ENCODE peak calls at places on chromosome 20, in six cellular contexts. O, R, N, S, G and D are unnamed samples.

GRCh38 chr20:22679197-22679596 is 94.8 kb upstream of the FOXA2 start:
- DNase-seq in O (no peak), R (no peak), N (no peak), S (no peak), G (no peak), D (no peak)

GRCh38 chr20:5168582-5169396 is 42.0 kb downstream of the CDS2 start:
- DNase-seq in O (peak; percentile 86), R (no peak), N (peak; percentile 56), S (no peak), G (no peak), D (no peak)

GRCh38 chr20:62961310-62961783 is 8.8 kb downstream of the SLC17A9 start:
- DNase-seq in O (peak; percentile 86), R (no peak), N (no peak), S (no peak), G (no peak), D (no peak)

GRCh38 chr20:47546184-47547033 is 44.7 kb downstream of the NCOA3 start:
- DNase-seq in O (no peak), R (no peak), N (peak; percentile 53), S (no peak), G (no peak), D (no peak)

GRCh38 chr20:4720121-4720976 is 1.4 kb upstream of the PRND start:
- DNase-seq in O (peak; percentile 90), R (peak; percentile 83), N (peak; percentile 84), S (peak; percentile 82), G (peak; percentile 69), D (no peak)

GRCh38 chr20:5000263-5001173 is 792 bp downstream of the SLC23A2 start:
- DNase-seq in O (peak; percentile 76), R (peak; percentile 39), N (no peak), S (peak; percentile 65), G (no peak), D (no peak)

GRCh38 chr20:4953881-4954280 is 47.4 kb downstream of the SLC23A2 start:
- DNase-seq in O (no peak), R (no peak), N (no peak), S (no peak), G (no peak), D (no peak)

GRCh38 chr20:51284161-51284560 is 258.4 kb downstream of the NFATC2 start:
- DNase-seq in O (no peak), R (no peak), N (no peak), S (no peak), G (no peak), D (no peak)

GRCh38 chr20:62674370-62674769 is 32.1 kb downstream of the SLCO4A1 start:
- DNase-seq in O (no peak), R (no peak), N (no peak), S (no peak), G (no peak), D (no peak)

GRCh38 chr20:23225407-23226060 is 125.1 kb upstream of the NXT1 start:
- DNase-seq in O (no peak), R (peak; percentile 54), N (peak; percentile 97), S (peak; percentile 67), G (no peak), D (no peak)

GRCh38 chr20:58228484-58229197 is at the start of gene ANKRD60:
- DNase-seq in O (peak; percentile 92), R (no peak), N (peak; percentile 71), S (no peak), G (no peak), D (no peak)

GRCh38 chr20:53672484-53673129 is 79.0 kb upstream of the ZNF217 start:
- DNase-seq in O (no peak), R (no peak), N (no peak), S (no peak), G (no peak), D (no peak)

GRCh38 chr20:1816384-1817381 is 78.5 kb upstream of the SIRPA start:
- DNase-seq in O (peak; percentile 36), R (no peak), N (peak; percentile 56), S (no peak), G (peak; percentile 1), D (no peak)

GRCh38 chr20:25058797-25059486 is 1.0 kb upstream of the ACSS1 start:
- DNase-seq in O (peak; percentile 57), R (peak; percentile 39), N (peak; percentile 30), S (no peak), G (no peak), D (no peak)

GRCh38 chr20:50569864-50570836 is 60.0 kb downstream of the PTPN1 start:
- DNase-seq in O (peak; percentile 78), R (no peak), N (peak; percentile 51), S (no peak), G (no peak), D (no peak)

GRCh38 chr20:61874421-61875068 is 191.1 kb downstream of the TAF4 start:
- DNase-seq in O (peak; percentile 91), R (no peak), N (no peak), S (no peak), G (no peak), D (no peak)

GRCh38 chr20:47964174-47964573 is 178.9 kb upstream of the SULF2 start:
- DNase-seq in O (no peak), R (no peak), N (no peak), S (no peak), G (no peak), D (no peak)

GRCh38 chr20:53866787-53867740 is 203.3 kb downstream of the BCAS1 start:
- DNase-seq in O (no peak), R (no peak), N (peak; percentile 15), S (no peak), G (no peak), D (no peak)

GRCh38 chr20:14199111-14199510 is 138.3 kb downstream of the FLRT3 start:
- DNase-seq in O (no peak), R (no peak), N (no peak), S (no peak), G (no peak), D (no peak)

GRCh38 chr20:9985773-9986172 is 49.0 kb upstream of the ANKEF1 start:
- DNase-seq in O (no peak), R (no peak), N (peak; percentile 25), S (no peak), G (no peak), D (no peak)

GRCh38 chr20:24648481-24648880 is 179.1 kb downstream of the SYNDIG1 start:
- DNase-seq in O (no peak), R (no peak), N (peak; percentile 54), S (no peak), G (no peak), D (no peak)

GRCh38 chr20:63686492-63687321 is 9.7 kb upstream of the TNFRSF6B start:
- DNase-seq in O (no peak), R (peak; percentile 78), N (peak; percentile 89), S (peak; percentile 78), G (no peak), D (peak; percentile 54)

GRCh38 chr20:48606841-48607543 is 220.8 kb downstream of the PREX1 start:
- DNase-seq in O (no peak), R (no peak), N (no peak), S (peak; percentile 21), G (no peak), D (no peak)

GRCh38 chr20:25540273-25540672 is 45.1 kb downstream of the NINL start:
- DNase-seq in O (peak; percentile 75), R (no peak), N (no peak), S (no peak), G (no peak), D (no peak)

GRCh38 chr20:6142348-6142993 is 19.6 kb upstream of the FERMT1 start:
- DNase-seq in O (peak; percentile 76), R (peak; percentile 52), N (peak; percentile 71), S (no peak), G (peak; percentile 30), D (peak; percentile 24)

GRCh38 chr20:57326667-57327455 is 2.7 kb upstream of the SPO11 start:
- DNase-seq in O (peak; percentile 87), R (peak; percentile 49), N (no peak), S (no peak), G (no peak), D (no peak)

GRCh38 chr20:47396762-47397476 is 40.4 kb upstream of the ZMYND8 start:
- DNase-seq in O (no peak), R (no peak), N (peak; percentile 20), S (no peak), G (no peak), D (no peak)

GRCh38 chr20:33686008-33686983 is at the start of gene E2F1:
- DNase-seq in O (peak; percentile 99), R (peak; percentile 97), N (peak; percentile 95), S (peak; percentile 97), G (peak; percentile 92), D (peak; percentile 61)
- TF ChIP-seq CTCF in O (peak; percentile 60), R (no peak), N (peak; percentile 33), S (peak; percentile 42), G (no peak), D (peak; percentile 18)

GRCh38 chr20:36399969-36400545 is 93.9 kb downstream of the DLGAP4 start:
- DNase-seq in O (no peak), R (no peak), N (no peak), S (no peak), G (no peak), D (no peak)

GRCh38 chr20:36398515-36398914 is 92.4 kb downstream of the DLGAP4 start:
- DNase-seq in O (no peak), R (no peak), N (no peak), S (no peak), G (no peak), D (no peak)

GRCh38 chr20:36400901-36401300 is 94.8 kb downstream of the DLGAP4 start:
- DNase-seq in O (peak; percentile 82), R (no peak), N (no peak), S (no peak), G (no peak), D (no peak)

GRCh38 chr20:36401336-36401735 is 95.2 kb downstream of the DLGAP4 start:
- DNase-seq in O (no peak), R (no peak), N (no peak), S (peak; percentile 1), G (no peak), D (no peak)

GRCh38 chr20:36399147-36399968 is 93.2 kb downstream of the DLGAP4 start:
- DNase-seq in O (peak; percentile 98), R (peak; percentile 38), N (peak; percentile 35), S (no peak), G (no peak), D (no peak)
- H3K4me3 ChIP-seq in O (no peak overlapping the region), R (no peak overlapping the region), N (no peak overlapping the region), S (no peak overlapping the region), G (no peak overlapping the region), D (no peak overlapping the region)

DNA sequence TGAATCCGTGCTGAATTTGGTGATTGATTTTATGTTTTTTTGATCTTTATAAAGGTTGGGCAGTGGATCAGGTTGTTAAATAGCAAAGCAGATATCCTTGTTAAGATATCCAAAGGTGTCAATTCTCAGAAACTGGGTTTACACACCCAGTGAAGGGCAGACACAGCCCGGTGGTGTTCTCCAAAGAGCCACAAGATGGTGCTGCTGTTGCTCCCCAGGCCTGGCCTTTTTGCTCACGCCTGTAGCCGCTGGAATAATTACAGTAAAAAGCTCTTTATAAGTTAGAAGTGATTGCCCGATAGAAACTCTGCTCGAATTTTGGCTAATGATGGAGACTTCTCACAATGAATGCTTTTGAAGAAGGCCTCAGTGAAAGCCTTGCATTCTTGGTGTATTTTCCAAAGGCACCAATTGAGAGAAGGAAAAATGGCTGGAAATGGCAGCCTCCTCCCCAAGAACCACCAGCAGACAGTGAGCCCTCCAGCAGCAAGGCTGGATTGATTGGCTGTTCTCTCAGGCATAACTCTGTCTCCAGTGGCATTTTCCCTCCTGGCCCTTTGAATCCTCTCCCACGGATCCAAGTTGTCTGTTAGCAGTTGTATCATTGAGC is 120.5 kb upstream of the CHD6 start:
- DNase-seq in O (peak; percentile 86), R (peak; percentile 35), N (peak; percentile 61), S (peak; percentile 51), G (peak; percentile 11), D (no peak)
- TF ChIP-seq CTCF in O (peak; percentile 98), R (peak; percentile 53), N (peak; percentile 96), S (peak; percentile 82), G (peak; percentile 54), D (peak; percentile 86)

GRCh38 chr20:36821964-36822437 is 48.4 kb upstream of the DSN1 start:
- DNase-seq in O (peak; percentile 81), R (no peak), N (no peak), S (no peak), G (no peak), D (no peak)
- H3K4me3 ChIP-seq in O (no peak overlapping the region), R (no peak overlapping the region), N (no peak overlapping the region), S (no peak overlapping the region), G (no peak overlapping the region), D (no peak overlapping the region)